ENCODE peak calls at places on chromosomes 13 and 19, in ten cellular contexts. V, R, P, A, H, T, S, E, K and I are unnamed samples.

GRCh38 chr13:33321686-33322473 is 36.3 kb upstream of the STARD13 start:
- DNase-seq in V (no peak), R (no peak), P (no peak), A (no peak), H (no peak), T (peak; percentile 29), S (no peak), E (no peak), K (no peak), I (no peak)

GRCh38 chr13:64704121-64704520 is 2526.0 kb downstream of the PCDH9 start:
- DNase-seq in V (no peak), R (no peak), P (no peak), A (no peak), H (no peak), T (no peak), S (no peak), E (no peak), K (no peak), I (no peak)

GRCh38 chr13:24264976-24265375 is 44.4 kb upstream of the C1QTNF9 start:
- DNase-seq in V (no peak), R (peak; percentile 53), P (no peak), A (no peak), H (no peak), T (no peak), S (peak; percentile 72), E (no peak), K (peak; percentile 76), I (no peak)

GRCh38 chr19:17475541-17476115 is 5.3 kb downstream of the SLC27A1 start:
- DNase-seq in V (no peak), R (peak; percentile 74), P (peak; percentile 65), A (no peak), H (peak; percentile 59), T (peak; percentile 48), S (no peak), E (peak; percentile 61), K (no peak), I (no peak)

GRCh38 chr13:50990540-50991506 is 81.2 kb downstream of the RNASEH2B start:
- DNase-seq in V (no peak), R (peak; percentile 75), P (no peak), A (peak; percentile 49), H (peak; percentile 50), T (peak; percentile 34), S (no peak), E (peak; percentile 66), K (no peak), I (no peak)

GRCh38 chr19:35612224-35612558 is 344 bp upstream of the HAUS5 start:
- DNase-seq in V (no peak), R (no peak), P (no peak), A (no peak), H (no peak), T (no peak), S (no peak), E (no peak), K (no peak), I (no peak)

GRCh38 chr13:56906909-56907308 is 233.8 kb upstream of the PRR20A start:
- DNase-seq in V (no peak), R (no peak), P (no peak), A (no peak), H (no peak), T (no peak), S (no peak), E (no peak), K (no peak), I (no peak)

GRCh38 chr13:75226092-75226491 is 255.9 kb downstream of the TBC1D4 start:
- DNase-seq in V (no peak), R (no peak), P (no peak), A (no peak), H (no peak), T (no peak), S (no peak), E (peak; percentile 31), K (no peak), I (peak; percentile 43)

GRCh38 chr19:35043906-35044305 is 2.4 kb downstream of the HPN start:
- DNase-seq in V (no peak), R (no peak), P (no peak), A (no peak), H (no peak), T (no peak), S (no peak), E (no peak), K (no peak), I (no peak)

GRCh38 chr13:26220575-26220974 is 1.5 kb downstream of the RNF6 start:
- DNase-seq in V (peak; percentile 38), R (no peak), P (no peak), A (no peak), H (no peak), T (peak; percentile 49), S (no peak), E (peak; percentile 63), K (no peak), I (peak; percentile 18)

GRCh38 chr19:14322889-14323463 is 58.3 kb upstream of the ADGRE5 start:
- DNase-seq in V (no peak), R (no peak), P (no peak), A (no peak), H (no peak), T (no peak), S (no peak), E (no peak), K (no peak), I (no peak)

GRCh38 chr13:44718467-44718866 is 142.3 kb upstream of the TSC22D1 start:
- DNase-seq in V (no peak), R (no peak), P (no peak), A (no peak), H (no peak), T (no peak), S (no peak), E (no peak), K (no peak), I (no peak)

GRCh38 chr13:42892760-42893159 is 99.3 kb downstream of the EPSTI1 start:
- DNase-seq in V (no peak), R (no peak), P (no peak), A (no peak), H (no peak), T (peak; percentile 50), S (no peak), E (no peak), K (no peak), I (no peak)

GRCh38 chr19:52110780-52111179 is 15.2 kb upstream of the ZNF841 start:
- DNase-seq in V (no peak), R (no peak), P (no peak), A (no peak), H (no peak), T (no peak), S (no peak), E (no peak), K (no peak), I (no peak)
- H3K9me3 ChIP-seq in V (peaks cover 40% of the 10 kb centered on the region), R (peaks cover 77% of the 10 kb centered on the region), P (peaks cover 67% of the 10 kb centered on the region), A (peaks cover 60% of the 10 kb centered on the region), H (peaks cover 27% of the 10 kb centered on the region), T (peaks cover 98% of the 10 kb centered on the region), S (peaks cover 80% of the 10 kb centered on the region), E (peaks cover 57% of the 10 kb centered on the region), K (peaks cover 73% of the 10 kb centered on the region), I (peaks cover 70% of the 10 kb centered on the region)

DNA sequence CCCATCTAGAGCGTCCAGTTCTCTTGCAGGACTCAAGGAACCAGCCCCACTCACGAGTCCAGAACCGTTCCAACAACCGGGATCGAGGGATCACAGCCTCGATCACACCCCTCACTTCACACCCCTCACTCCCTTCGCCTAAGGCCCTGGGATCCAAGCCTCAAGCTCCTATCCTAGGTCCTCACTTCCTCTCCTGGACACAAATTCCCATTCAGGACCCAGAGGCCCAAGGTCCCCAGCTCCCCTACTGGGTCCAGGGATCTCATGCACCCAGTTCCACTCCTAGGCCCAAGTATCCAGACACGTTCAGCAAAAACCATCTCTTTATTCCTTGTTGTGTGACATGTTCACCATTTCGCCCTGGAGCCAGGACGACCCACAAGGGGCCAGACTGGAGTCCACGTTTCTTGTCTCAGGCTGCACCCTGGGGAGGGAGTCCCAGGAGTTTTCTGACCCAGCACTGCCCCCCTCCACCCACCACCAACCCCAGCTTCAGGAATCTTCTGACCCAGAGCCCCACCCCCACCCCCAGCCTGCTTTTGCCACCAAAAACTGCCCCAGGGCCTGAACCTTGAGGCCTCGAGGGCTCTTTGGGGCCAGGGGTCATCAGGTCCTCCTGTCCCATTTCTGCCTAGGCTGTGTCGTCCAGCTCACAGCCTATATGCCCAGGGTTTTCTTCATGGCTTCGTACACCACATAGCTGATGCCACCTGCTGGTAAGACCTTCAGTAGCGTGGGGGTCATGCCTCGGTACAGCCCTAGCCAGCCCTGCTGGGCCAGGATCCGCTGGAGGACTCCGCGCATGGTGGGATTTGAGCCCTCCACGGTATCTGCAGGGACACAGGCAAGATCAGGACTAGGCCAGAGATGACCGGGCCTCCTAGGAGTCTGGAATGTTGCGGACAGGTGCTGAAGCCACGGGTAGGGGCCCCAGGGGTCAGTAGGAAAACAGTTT is 1.4 kb upstream of the KHSRP start:
- DNase-seq in V (no peak), R (peak; percentile 67), P (no peak), A (no peak), H (no peak), T (no peak), S (no peak), E (no peak), K (no peak), I (no peak)
- H3K4me3 ChIP-seq in V (peak overlapping the region; percentile 2), R (peak overlapping the region; percentile 15), P (peak overlapping the region; percentile 25), A (no peak overlapping the region), H (no peak overlapping the region), T (peak overlapping the region; percentile 27), S (peak overlapping the region; percentile 41), E (no peak overlapping the region), K (peak overlapping the region; percentile 7), I (peak overlapping the region; percentile 4)

DNA sequence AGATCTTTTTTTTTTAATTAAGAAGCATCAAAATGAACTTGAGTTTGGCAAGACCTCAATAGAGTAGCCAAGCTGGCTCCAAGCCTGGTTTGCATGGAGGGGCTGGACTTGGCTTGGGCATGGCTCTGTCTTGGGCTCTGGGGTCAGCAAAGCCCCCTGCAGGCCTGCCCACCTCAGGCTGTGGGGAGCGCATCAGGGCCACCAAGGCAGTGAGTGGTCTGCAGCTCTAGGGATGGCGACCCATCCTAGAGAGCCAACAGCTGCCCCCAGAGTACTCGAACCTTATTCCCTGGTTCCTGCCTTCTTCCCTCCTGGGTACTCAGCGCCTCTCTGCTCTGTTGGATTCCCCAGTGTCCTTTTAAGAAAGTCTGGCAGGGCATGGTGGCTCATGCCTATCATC is 5.4 kb upstream of the CHST8 start:
- DNase-seq in V (no peak), R (no peak), P (no peak), A (no peak), H (no peak), T (no peak), S (no peak), E (no peak), K (no peak), I (no peak)
- H3K27me3 ChIP-seq in V (peaks cover 20% of the 10 kb centered on the region), R (peaks cover 12% of the 10 kb centered on the region), P (no peaks in the 10 kb centered on the region), A (peaks cover 88% of the 10 kb centered on the region), H (peaks cover 61% of the 10 kb centered on the region), T (peaks cover 38% of the 10 kb centered on the region), S (peaks cover 2% of the 10 kb centered on the region), E (peaks cover 13% of the 10 kb centered on the region), K (no peaks in the 10 kb centered on the region), I (peaks cover 34% of the 10 kb centered on the region)

GRCh38 chr19:57067440-57067839 is 52.3 kb upstream of the USP29 start:
- DNase-seq in V (no peak), R (no peak), P (no peak), A (no peak), H (no peak), T (no peak), S (no peak), E (no peak), K (no peak), I (no peak)

GRCh38 chr19:57071414-57071813 is 48.4 kb upstream of the USP29 start:
- DNase-seq in V (no peak), R (no peak), P (no peak), A (no peak), H (no peak), T (no peak), S (no peak), E (no peak), K (no peak), I (no peak)

GRCh38 chr19:57068326-57068725 is 51.5 kb upstream of the USP29 start:
- DNase-seq in V (no peak), R (no peak), P (no peak), A (no peak), H (no peak), T (no peak), S (no peak), E (no peak), K (no peak), I (no peak)

GRCh38 chr19:57068921-57069697 is 50.7 kb upstream of the USP29 start:
- DNase-seq in V (no peak), R (peak; percentile 93), P (no peak), A (no peak), H (no peak), T (no peak), S (no peak), E (no peak), K (no peak), I (no peak)
- H3K9me3 ChIP-seq in V (peaks cover 6% of the 10 kb centered on the region), R (no peaks in the 10 kb centered on the region), P (no peaks in the 10 kb centered on the region), A (peaks cover 14% of the 10 kb centered on the region), H (no peaks in the 10 kb centered on the region), T (peaks cover 8% of the 10 kb centered on the region), S (peaks cover 5% of the 10 kb centered on the region), E (peaks cover 10% of the 10 kb centered on the region), K (no peaks in the 10 kb centered on the region), I (peaks cover 2% of the 10 kb centered on the region)